ENCODE peak calls at places on chromosomes 16 and 17, in five cellular contexts. E is tibial nerve, Z is sigmoid colon, T is PC-3, I is heart left ventricle. B is an unnamed sample. For H3K4me1 and H3K9me3, the result is how much of the 10 kb centered on the place peaks cover.

GRCh38 chr17:37744633-37744927 is 279 bp downstream of the HNF1B start:
- DNase-seq in E (no peak), Z (no peak), T (no peak), I (no peak), B (peak)

GRCh38 chr17:69820881-69821473 is 254.0 kb upstream of the KCNJ16 start:
- DNase-seq in E (no peak), Z (no peak), T (no peak), I (no peak), B (no peak)

GRCh38 chr17:50212121-50212843 is 10.9 kb upstream of the COL1A1 start:
- DNase-seq in E (peak), Z (peak), T (no peak), I (no peak), B (no peak)

GRCh38 chr17:21373034-21373433 is 3.1 kb upstream of the KCNJ12 start:
- DNase-seq in E (no peak), Z (no peak), T (no peak), I (no peak), B (no peak)

GRCh38 chr16:90020260-90020837 is 1.1 kb upstream of the DBNDD1 start:
- DNase-seq in E (no peak), Z (no peak), T (no peak), I (no peak), B (no peak)

GRCh38 chr17:67528751-67529436 is 151.8 kb downstream of the PITPNC1 start:
- DNase-seq in E (peak), Z (peak), T (peak), I (peak), B (no peak)

GRCh38 chr17:35414247-35414646 is 18.1 kb downstream of the SLFN12 start:
- DNase-seq in E (no peak), Z (no peak), T (no peak), I (no peak), B (no peak)

GRCh38 chr17:65537845-65538678 is 23.4 kb downstream of the AXIN2 start:
- DNase-seq in E (no peak), Z (no peak), T (no peak), I (no peak), B (peak)

GRCh38 chr17:81519284-81520020 is 6.9 kb upstream of the ACTG1 start:
- DNase-seq in E (no peak), Z (no peak), T (peak), I (peak), B (peak)

DNA sequence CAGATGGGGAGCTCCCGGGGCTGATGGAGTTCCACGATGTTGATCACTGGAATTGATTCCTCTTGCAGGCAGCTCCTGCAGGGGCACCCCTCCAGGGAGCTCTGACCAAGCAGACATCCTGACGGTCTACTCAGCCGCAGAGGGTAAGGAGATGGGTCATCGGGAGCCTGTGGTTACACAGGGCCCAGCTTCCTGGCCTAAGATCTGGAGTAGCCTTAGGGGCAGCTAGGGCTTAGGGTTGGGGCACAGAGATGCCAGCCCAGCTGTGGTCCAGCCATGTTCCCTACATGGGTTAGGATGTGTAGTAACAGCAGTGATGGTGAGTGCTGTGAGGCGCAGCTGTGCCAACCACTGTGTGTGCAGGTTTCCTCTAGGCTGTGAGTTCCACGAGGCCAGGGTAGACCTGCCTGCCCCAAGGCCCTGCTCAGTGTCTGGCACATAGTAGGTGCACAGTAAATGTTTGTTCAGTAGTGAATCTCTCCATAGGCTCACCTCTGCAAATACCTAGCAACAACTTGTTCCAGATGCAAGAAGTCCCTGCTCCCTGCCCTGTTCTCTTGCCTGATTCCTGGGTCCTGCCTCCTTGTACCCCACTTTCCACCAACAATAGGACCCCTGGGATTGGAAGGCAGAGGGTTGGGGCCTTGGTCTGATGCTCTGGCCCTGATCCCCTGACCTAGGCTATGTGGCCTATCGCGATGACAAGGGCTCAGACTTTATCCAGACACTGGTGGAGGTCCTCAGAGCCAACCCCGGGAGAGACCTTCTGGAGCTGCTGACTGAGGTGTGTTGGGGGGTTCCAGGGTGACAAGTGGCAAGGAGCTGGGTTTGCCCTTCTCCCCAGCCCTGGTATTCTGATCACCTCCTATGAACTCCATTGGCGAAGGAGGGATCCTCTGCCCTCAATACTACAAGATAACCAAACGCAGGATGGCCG is 13.7 kb downstream of the ZNF213 start:
- DNase-seq in E (no peak), Z (no peak), T (no peak), I (no peak), B (no peak)
- H3K4me3 ChIP-seq in E (no peak), Z (no peak), T (no peak), I (no peak), B (no peak)

GRCh38 chr17:4433515-4434031 is at the start of gene SPNS3:
- DNase-seq in E (no peak), Z (no peak), T (no peak), I (peak), B (no peak)

GRCh38 chr17:4440021-4440420 is 6.3 kb downstream of the SPNS3 start:
- DNase-seq in E (no peak), Z (no peak), T (no peak), I (no peak), B (no peak)

GRCh38 chr17:4436381-4436780 is 2.6 kb downstream of the SPNS3 start:
- DNase-seq in E (no peak), Z (no peak), T (no peak), I (no peak), B (no peak)

GRCh38 chr17:4438162-4438944 is 4.6 kb downstream of the SPNS3 start:
- DNase-seq in E (no peak), Z (no peak), T (no peak), I (no peak), B (no peak)

GRCh38 chr17:4436846-4437245 is 3.1 kb downstream of the SPNS3 start:
- DNase-seq in E (no peak), Z (no peak), T (no peak), I (no peak), B (no peak)
- H3K4me1 ChIP-seq in E (under half), Z (under half), T (under half), I (under half), B (under half)

GRCh38 chr16:11484691-11485258 is 101.9 kb downstream of the LITAF start:
- DNase-seq in E (no peak), Z (no peak), T (no peak), I (no peak), B (no peak)
- H3K9me3 ChIP-seq in E (under half), Z (under half), T (under half), I (under half), B (under half)

DNA sequence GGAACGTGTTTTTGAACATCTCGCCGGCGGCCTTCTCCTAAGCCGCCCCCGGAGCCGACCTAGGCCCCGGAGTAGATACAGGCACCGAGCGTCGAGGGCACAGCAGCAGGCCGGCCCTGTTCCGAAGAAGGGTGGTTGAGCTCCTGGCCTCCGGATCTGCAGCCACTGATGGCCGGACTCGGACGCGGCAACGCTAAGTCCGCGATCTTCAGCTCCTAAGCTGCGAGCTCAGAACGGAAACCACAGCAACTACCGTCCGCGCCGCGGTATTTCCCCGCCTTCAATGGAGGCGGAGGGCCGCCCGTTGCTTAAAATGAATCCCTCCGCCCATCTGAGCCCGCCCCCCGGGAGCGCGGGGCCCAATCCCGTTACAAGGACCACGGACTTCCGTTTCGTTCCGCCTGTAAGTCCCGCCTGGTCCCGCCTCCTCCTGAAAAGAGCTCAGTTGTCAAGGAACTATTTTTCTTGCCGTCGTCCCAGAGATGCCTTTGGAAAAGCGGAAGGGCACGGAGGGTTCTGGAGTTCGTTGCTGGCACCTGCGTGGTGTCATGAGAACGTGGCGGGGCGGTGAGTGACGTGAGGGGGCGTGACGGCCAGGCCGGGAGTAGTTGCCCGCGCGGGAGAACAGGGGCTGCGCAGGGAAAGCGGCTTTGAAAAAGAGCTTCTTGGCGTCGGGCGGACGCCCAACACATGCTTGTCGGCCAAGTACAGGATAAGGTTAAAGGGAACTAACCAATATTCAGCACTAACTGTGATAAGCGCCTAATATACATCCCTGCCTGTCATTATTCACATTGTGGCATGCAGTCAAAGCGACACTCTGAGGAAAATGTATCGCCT is at the start of gene CFAP20:
- DNase-seq in E (peak), Z (peak), T (peak), I (peak), B (peak)
- H3K4me3 ChIP-seq in E (peak), Z (peak), T (peak), I (peak), B (peak)

GRCh38 chr16:20430948-20431347 is 20.4 kb upstream of the ACSM2A start:
- DNase-seq in E (no peak), Z (no peak), T (no peak), I (no peak), B (no peak)
- H3K4me1 ChIP-seq in E (under half), Z (under half), T (under half), I (under half), B (under half)

DNA sequence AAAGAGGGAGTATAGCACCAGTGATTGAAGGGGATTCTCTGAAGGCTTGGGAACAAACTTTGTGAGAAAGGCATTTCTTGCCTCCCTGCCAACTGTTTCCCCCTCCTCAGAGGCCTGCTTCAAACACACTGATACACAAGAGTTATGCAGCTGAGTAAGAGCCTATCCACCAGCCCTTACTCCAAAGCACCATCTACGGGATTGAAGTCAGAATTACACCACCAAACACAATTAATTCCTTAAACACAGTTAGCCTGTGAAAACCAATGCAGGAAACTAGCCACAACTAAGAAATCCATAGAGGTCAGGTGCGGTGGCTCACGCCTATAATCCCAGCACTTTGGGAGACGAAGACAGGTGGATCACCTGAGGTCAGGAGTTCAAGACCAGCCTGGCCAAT is 138.3 kb downstream of the SHCBP1 start:
- DNase-seq in E (no peak), Z (no peak), T (no peak), I (no peak), B (no peak)
- H3K9me3 ChIP-seq in E (under half), Z (under half), T (under half), I (under half), B (under half)

DNA sequence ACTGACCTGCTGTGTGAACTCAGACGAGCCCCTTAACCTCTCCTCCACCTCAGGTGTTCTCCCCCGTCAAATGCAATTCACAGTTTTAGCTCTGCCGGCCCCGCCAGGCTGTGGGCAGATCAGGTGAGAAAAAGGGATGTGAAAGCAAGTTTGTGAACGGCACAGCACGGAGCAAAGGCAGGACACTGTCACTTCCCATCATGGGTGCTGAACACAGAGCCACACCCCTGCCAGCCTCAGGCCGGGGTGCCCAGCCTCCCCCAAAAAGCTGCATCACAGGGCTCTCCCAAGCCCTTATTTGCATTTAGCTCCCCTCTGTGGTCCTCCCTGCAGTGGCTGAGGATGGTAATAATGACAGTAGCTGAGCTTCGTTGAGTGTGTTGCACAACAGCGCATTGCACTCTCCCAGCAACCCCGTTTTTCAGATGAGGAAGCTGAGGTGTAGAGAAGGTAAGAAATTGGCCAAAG is 88.8 kb upstream of the TNRC6C start:
- DNase-seq in E (no peak), Z (no peak), T (no peak), I (peak), B (no peak)
- H3K4me3 ChIP-seq in E (no peak), Z (no peak), T (no peak), I (no peak), B (no peak)

DNA sequence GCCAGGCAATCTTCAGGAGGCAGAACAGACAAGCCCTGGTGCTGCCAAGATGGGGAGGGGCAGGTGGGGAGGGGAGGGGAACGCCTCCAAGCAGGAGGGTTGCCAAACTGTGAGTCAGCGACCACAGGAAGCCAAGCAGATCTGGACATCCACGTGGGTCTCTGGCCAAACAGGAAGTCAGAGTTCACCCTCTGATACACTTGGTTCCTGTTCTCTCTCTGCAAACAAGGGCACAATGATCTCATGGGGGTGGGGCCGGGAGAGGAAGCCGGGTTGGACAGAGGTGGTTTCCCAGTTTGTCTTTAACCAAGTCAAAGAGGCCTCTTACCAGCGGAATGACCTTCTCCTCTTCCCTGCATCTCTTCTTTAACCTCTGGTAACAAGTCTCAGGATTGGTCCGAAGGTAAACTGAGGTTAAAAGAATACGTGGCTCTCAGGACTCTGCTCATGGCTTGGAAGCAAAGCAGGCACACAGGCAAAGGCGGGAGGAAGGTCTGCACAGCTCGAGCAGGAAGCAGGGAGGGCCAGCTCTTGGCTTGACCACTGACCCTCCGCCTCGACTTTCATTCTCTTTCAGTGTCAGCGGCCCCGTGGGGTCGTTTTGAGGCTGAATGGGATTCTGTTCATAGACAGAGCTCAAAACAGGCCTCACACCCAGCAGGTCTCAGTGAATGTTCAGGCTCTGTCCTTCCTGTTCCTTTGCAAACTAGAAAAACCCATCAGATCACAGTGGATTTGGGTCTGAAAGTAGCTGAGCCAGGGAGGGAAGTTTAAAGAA is 32.9 kb downstream of the TK2 start:
- DNase-seq in E (peak), Z (peak), T (peak), I (peak), B (peak)
- H3K4me1 ChIP-seq in E (half or more), Z (half or more), T (under half), I (under half), B (half or more)

DNA sequence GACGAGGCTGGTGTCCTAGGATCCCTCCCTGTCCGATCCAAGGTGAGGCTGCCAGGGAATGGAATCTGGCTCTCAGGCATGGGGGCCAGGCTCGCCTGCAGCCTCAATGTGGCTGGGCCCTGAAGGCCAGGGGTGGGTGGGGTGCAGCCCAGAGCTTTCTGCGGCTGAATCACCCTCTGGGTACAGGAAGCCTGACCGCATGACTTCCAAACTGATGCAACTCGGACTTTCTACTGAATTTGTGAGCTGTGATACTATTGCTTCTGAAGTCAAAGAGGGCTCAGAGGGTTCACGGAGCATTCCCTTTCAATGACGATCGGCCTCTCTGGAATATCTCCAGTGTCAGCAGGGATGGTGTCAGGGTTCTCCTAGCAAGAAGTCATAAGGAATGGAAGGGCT is 123.7 kb downstream of the METRNL start:
- DNase-seq in E (peak), Z (peak), T (no peak), I (peak), B (peak)
- H3K9me3 ChIP-seq in E (under half), Z (under half), T (under half), I (under half), B (under half)

GRCh38 chr16:83136419-83136818 is 509.6 kb downstream of the CDH13 start:
- DNase-seq in E (no peak), Z (no peak), T (no peak), I (no peak), B (no peak)

GRCh38 chr16:83136924-83137323 is 510.2 kb downstream of the CDH13 start:
- DNase-seq in E (no peak), Z (no peak), T (no peak), I (no peak), B (no peak)

GRCh38 chr16:83137894-83138293 is 511.1 kb downstream of the CDH13 start:
- DNase-seq in E (no peak), Z (no peak), T (no peak), I (no peak), B (no peak)

GRCh38 chr16:83138512-83138911 is 511.7 kb downstream of the CDH13 start:
- DNase-seq in E (no peak), Z (no peak), T (no peak), I (no peak), B (no peak)

DNA sequence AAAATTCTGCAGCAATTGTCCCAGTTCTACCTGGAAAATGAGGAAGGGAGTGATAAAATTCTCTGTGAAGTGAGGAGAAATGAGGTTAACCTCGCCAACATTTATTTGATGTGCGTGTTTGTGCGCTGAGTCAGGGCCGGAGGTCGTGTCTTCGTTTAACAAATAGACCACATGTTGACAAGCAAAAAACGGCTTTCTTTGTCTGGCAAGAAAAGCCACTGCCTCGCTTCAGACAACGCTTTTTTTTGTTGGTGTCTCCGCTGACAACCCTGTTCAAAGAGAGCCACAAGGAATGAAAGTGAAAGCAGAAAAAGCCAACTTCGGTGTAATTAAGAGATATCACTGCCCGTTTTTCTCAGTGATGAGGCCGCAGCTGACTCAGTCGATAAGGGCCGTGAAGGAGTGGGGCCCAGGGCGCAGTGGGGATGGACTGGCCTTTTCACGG is 510.6 kb downstream of the CDH13 start:
- DNase-seq in E (no peak), Z (no peak), T (peak), I (no peak), B (no peak)
- H3K4me3 ChIP-seq in E (peak), Z (peak), T (peak), I (peak), B (no peak)